ENCODE peak calls at places on chromosomes 1 and 21, in seven cellular contexts. J, N, Z, C, W, A and S are unnamed samples.

GRCh38 chr1:40315239-40315794 is 1.8 kb downstream of the COL9A2 start:
- DNase-seq in J (peak), N (peak), Z (peak), C (peak), W (peak), A (peak), S (peak)

GRCh38 chr1:109634292-109634691 is 14.7 kb downstream of the AMPD2 start:
- DNase-seq in J (no peak), N (no peak), Z (no peak), C (no peak), W (no peak), A (no peak), S (peak)

GRCh38 chr1:176931526-176931925 is 233.0 kb downstream of the ASTN1 start:
- DNase-seq in J (no peak), N (no peak), Z (no peak), C (no peak), W (peak), A (no peak), S (no peak)

GRCh38 chr1:110671323-110671722 is 3.4 kb downstream of the KCNA3 start:
- DNase-seq in J (no peak), N (no peak), Z (no peak), C (no peak), W (no peak), A (no peak), S (no peak)

GRCh38 chr1:27522148-27522859 is 32.3 kb upstream of the WASF2 start:
- DNase-seq in J (no peak), N (no peak), Z (no peak), C (no peak), W (no peak), A (no peak), S (no peak)

GRCh38 chr1:84505167-84506001 is 802 bp upstream of the SPATA1 start:
- DNase-seq in J (no peak), N (no peak), Z (peak), C (peak), W (peak), A (no peak), S (no peak)

GRCh38 chr1:32100359-32100758 is 7.5 kb upstream of the KPNA6 start:
- DNase-seq in J (no peak), N (no peak), Z (no peak), C (no peak), W (peak), A (no peak), S (no peak)

GRCh38 chr1:149885364-149886111 is 13.8 kb upstream of the BOLA1 start:
- DNase-seq in J (peak), N (peak), Z (peak), C (peak), W (peak), A (peak), S (peak)

GRCh38 chr21:18499761-18500376 is 96.3 kb upstream of the TMPRSS15 start:
- DNase-seq in J (peak), N (peak), Z (peak), C (peak), W (peak), A (peak), S (no peak)

GRCh38 chr1:235226933-235227332 is 65.9 kb upstream of the RBM34 start:
- DNase-seq in J (no peak), N (no peak), Z (no peak), C (no peak), W (no peak), A (no peak), S (no peak)

GRCh38 chr1:65456481-65456880 is 36.0 kb downstream of the LEPR start:
- DNase-seq in J (no peak), N (no peak), Z (no peak), C (no peak), W (no peak), A (no peak), S (no peak)

GRCh38 chr1:198641506-198641905 is 2.7 kb downstream of the PTPRC start:
- DNase-seq in J (no peak), N (no peak), Z (peak), C (peak), W (no peak), A (no peak), S (no peak)

GRCh38 chr1:209823143-209824041 is 4.4 kb upstream of the UTP25 start:
- DNase-seq in J (peak), N (peak), Z (peak), C (peak), W (no peak), A (no peak), S (no peak)

GRCh38 chr1:174883361-174883760 is 116.4 kb upstream of the CACYBP start:
- DNase-seq in J (no peak), N (peak), Z (peak), C (peak), W (no peak), A (no peak), S (no peak)

GRCh38 chr1:117586747-117587478 is 18.9 kb upstream of the TENT5C start:
- DNase-seq in J (no peak), N (no peak), Z (no peak), C (no peak), W (no peak), A (no peak), S (no peak)

GRCh38 chr1:203325004-203325417 is 19.7 kb downstream of the BTG2 start:
- DNase-seq in J (peak), N (no peak), Z (no peak), C (peak), W (no peak), A (peak), S (no peak)

GRCh38 chr1:187481581-187482148 is 652.9 kb downstream of the PLA2G4A start:
- DNase-seq in J (no peak), N (no peak), Z (no peak), C (no peak), W (no peak), A (no peak), S (no peak)

GRCh38 chr1:201656670-201657032 is 117.7 kb downstream of the NAV1 start:
- DNase-seq in J (no peak), N (peak), Z (peak), C (no peak), W (no peak), A (no peak), S (no peak)

GRCh38 chr1:207444514-207445208 is 9.5 kb upstream of the CR2 start:
- DNase-seq in J (no peak), N (no peak), Z (no peak), C (no peak), W (no peak), A (no peak), S (no peak)

GRCh38 chr1:209620484-209620879 is 31.7 kb downstream of the LAMB3 start:
- DNase-seq in J (no peak), N (no peak), Z (peak), C (no peak), W (no peak), A (no peak), S (no peak)

GRCh38 chr1:174258148-174258550 is 98.8 kb downstream of the RABGAP1L start:
- DNase-seq in J (peak), N (peak), Z (peak), C (peak), W (peak), A (peak), S (peak)

GRCh38 chr1:159066108-159066507 is 10.5 kb downstream of the AIM2 start:
- DNase-seq in J (no peak), N (no peak), Z (no peak), C (peak), W (no peak), A (no peak), S (no peak)

DNA sequence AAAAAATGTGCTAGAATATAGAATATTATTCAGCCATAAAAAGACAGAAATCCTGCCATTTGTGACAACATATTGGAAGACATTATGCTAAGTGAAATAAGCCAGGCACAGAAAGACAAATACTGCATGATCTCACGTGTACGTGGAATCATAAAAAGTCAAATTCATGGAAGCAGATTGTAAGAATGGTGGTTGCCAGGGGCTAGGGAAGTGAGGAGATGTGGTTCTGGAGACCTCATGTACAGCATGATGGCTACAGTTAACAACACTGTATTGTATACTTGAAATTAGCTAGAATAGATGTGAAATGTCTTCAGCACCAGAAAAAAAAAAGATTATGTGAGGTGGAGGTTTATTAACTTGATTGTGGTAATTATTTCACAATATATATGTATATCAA is 166.4 kb downstream of the ZZZ3 start:
- DNase-seq in J (no peak), N (no peak), Z (no peak), C (no peak), W (no peak), A (no peak), S (no peak)
- H2BK120ac ChIP-seq in J (no peak), N (no peak), Z (peak), C (no peak), W (no peak), A (no peak), S (no peak)

GRCh38 chr1:232950919-232951579 is 638 bp downstream of the NTPCR start:
- DNase-seq in J (no peak), N (peak), Z (peak), C (peak), W (no peak), A (no peak), S (peak)
- H3K23ac ChIP-seq in J (no peak), N (no peak), Z (peak), C (no peak), W (no peak), A (no peak), S (no peak)

DNA sequence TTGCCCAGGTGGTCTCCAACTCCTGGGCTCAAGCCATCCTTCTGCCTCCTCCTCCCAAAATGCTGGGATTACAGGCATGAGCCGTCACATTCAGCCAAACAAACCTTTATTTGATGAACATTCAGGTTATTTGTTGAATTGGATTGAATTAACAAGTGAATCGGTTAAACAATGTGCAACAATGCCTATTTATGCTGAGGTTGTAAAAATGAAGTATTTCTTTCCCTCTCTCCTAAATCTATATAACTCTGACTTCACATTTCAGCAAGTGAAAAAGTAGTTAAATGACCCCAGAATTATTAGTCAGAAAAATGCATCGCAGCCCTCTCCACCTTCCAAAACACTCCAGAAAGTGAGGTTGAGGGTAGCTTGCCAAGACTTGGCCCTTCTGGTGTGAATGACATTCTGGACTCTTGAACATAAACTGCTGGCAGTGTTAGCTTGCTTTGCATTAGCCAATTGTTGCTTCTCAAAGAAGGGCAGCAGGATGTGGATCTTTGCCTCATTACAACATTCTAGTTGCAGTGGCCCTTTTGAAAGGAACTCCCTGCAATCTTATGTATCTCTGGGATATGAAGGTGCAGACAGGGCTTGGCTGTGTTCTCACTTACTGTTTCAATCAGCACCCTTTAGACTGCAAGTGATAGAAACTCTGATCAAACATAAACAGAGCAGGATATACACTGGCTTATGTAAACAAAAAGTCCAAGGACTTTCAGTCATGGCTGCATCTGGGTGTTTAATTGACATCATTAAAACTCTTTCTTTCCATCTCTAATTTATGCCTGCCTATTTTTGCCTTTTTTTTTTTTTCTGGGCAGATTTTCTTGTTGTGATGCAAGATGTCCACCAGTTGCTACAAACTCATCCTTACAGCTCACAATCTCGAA is 22.4 kb downstream of the EDN2 start:
- DNase-seq in J (no peak), N (peak), Z (no peak), C (no peak), W (no peak), A (no peak), S (no peak)
- H2BK120ac ChIP-seq in J (no peak), N (no peak), Z (no peak), C (no peak), W (no peak), A (no peak), S (no peak)

DNA sequence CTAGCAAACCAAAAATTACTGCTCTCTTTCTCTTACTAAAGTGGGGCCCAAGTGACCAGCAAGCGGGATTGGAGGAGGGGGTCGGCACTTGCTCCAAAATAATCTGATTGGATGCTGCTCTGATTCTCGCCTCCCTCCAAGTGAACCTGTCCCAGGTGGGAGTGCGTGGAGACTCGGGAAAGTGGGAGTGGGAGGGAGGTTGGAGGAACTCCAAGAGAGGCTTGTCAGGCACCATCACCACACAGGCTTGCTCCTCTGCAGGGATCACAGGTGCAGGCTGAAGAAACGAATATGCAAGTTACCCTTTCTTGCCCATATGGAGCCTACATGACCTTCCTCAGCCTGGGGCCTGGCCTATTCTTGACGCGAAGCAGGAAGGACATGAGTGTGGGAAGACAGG is 14.4 kb downstream of the RGS8 start:
- DNase-seq in J (no peak), N (no peak), Z (no peak), C (no peak), W (no peak), A (no peak), S (no peak)
- H3K23ac ChIP-seq in J (no peak), N (no peak), Z (no peak), C (no peak), W (no peak), A (no peak), S (no peak)

GRCh38 chr21:41906770-41907169 is 27.6 kb upstream of the PRDM15 start:
- DNase-seq in J (no peak), N (no peak), Z (no peak), C (no peak), W (no peak), A (no peak), S (no peak)

GRCh38 chr21:41902946-41903345 is 23.8 kb upstream of the PRDM15 start:
- DNase-seq in J (no peak), N (no peak), Z (no peak), C (no peak), W (no peak), A (no peak), S (no peak)

GRCh38 chr21:41901782-41902181 is 22.6 kb upstream of the PRDM15 start:
- DNase-seq in J (no peak), N (no peak), Z (no peak), C (no peak), W (no peak), A (no peak), S (no peak)

GRCh38 chr21:41901099-41901498 is 22.0 kb upstream of the PRDM15 start:
- DNase-seq in J (no peak), N (no peak), Z (no peak), C (no peak), W (no peak), A (no peak), S (no peak)

GRCh38 chr21:41903559-41904351 is 24.6 kb upstream of the PRDM15 start:
- DNase-seq in J (no peak), N (no peak), Z (no peak), C (no peak), W (no peak), A (no peak), S (no peak)
- H2BK120ac ChIP-seq in J (no peak), N (no peak), Z (no peak), C (no peak), W (no peak), A (no peak), S (no peak)

GRCh38 chr1:75690547-75690946 is 34.0 kb upstream of the ACADM start:
- DNase-seq in J (no peak), N (no peak), Z (no peak), C (no peak), W (no peak), A (no peak), S (no peak)
- H3K23ac ChIP-seq in J (no peak), N (no peak), Z (no peak), C (no peak), W (no peak), A (no peak), S (no peak)

GRCh38 chr1:189212606-189213005 is 1265.1 kb downstream of the BRINP3 start:
- DNase-seq in J (no peak), N (no peak), Z (no peak), C (no peak), W (peak), A (no peak), S (no peak)

GRCh38 chr1:189206617-189207016 is 1271.0 kb downstream of the BRINP3 start:
- DNase-seq in J (no peak), N (no peak), Z (peak), C (no peak), W (no peak), A (no peak), S (no peak)

GRCh38 chr1:189205863-189206262 is 1271.8 kb downstream of the BRINP3 start:
- DNase-seq in J (no peak), N (no peak), Z (peak), C (no peak), W (no peak), A (no peak), S (no peak)

GRCh38 chr1:189211742-189212141 is 1265.9 kb downstream of the BRINP3 start:
- DNase-seq in J (no peak), N (no peak), Z (peak), C (peak), W (peak), A (no peak), S (no peak)
- H2BK120ac ChIP-seq in J (no peak), N (no peak), Z (no peak), C (no peak), W (no peak), A (no peak), S (no peak)

GRCh38 chr1:183604811-183605210 is 14.6 kb upstream of the NCF2 start:
- DNase-seq in J (no peak), N (no peak), Z (no peak), C (no peak), W (no peak), A (peak), S (no peak)
- H3K23ac ChIP-seq in J (no peak), N (no peak), Z (no peak), C (no peak), W (no peak), A (no peak), S (no peak)

GRCh38 chr1:47722909-47723580 is 274.1 kb downstream of the TRABD2B start:
- DNase-seq in J (no peak), N (no peak), Z (no peak), C (no peak), W (no peak), A (no peak), S (no peak)

GRCh38 chr1:47725000-47725731 is 272.0 kb downstream of the TRABD2B start:
- DNase-seq in J (no peak), N (no peak), Z (no peak), C (peak), W (no peak), A (peak), S (peak)

GRCh38 chr1:47726496-47726855 is 270.7 kb downstream of the TRABD2B start:
- DNase-seq in J (no peak), N (no peak), Z (no peak), C (no peak), W (no peak), A (no peak), S (no peak)

GRCh38 chr1:47725732-47726495 is 271.3 kb downstream of the TRABD2B start:
- DNase-seq in J (peak), N (peak), Z (peak), C (peak), W (peak), A (peak), S (peak)

DNA sequence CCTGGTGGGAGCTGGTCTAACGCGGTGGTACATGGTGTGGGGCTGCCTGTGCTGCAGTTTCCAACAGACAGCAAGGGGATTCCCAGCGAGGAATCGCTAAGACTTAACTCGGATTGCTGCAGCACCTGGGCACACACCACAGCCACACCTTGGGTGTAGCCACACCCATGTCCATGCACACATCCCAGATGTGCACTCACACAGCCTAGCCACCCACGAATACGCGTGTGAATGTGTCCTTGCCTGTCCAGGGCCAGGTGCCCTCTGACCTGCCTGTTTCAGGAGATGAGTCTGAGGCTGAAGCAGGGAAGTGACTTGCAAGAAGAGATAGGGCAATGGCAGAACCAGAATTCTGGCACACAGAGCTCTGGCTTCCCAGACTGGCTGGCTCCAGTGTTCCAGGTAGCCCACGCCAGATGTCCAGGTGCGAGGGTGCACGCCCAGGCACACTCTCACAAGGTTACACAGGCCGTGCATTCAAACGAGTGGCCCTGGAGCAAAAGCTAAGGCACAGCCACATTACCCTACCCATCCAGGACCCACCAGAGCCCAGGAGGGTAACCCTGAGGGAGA is 272.7 kb downstream of the TRABD2B start:
- DNase-seq in J (no peak), N (no peak), Z (no peak), C (no peak), W (no peak), A (peak), S (no peak)
- H2BK120ac ChIP-seq in J (peak), N (no peak), Z (no peak), C (no peak), W (no peak), A (peak), S (no peak)